ENCODE peak calls at places on chromosomes 12 and 14, in five cellular contexts. M, C, A, R and D are unnamed samples.

GRCh38 chr12:69985656-69986055 is 160.6 kb downstream of the MYRFL start:
- DNase-seq in M (no peak), C (no peak), A (no peak), R (no peak), D (no peak)

GRCh38 chr14:68715032-68715924 is 77.6 kb downstream of the ZFP36L1 start:
- DNase-seq in M (no peak), C (no peak), A (peak), R (no peak), D (no peak)

GRCh38 chr14:96581902-96582640 is 79.9 kb downstream of the PAPOLA start:
- DNase-seq in M (no peak), C (no peak), A (no peak), R (no peak), D (no peak)

GRCh38 chr12:47903927-47904646 is 707 bp downstream of the VDR start:
- DNase-seq in M (peak), C (peak), A (peak), R (peak), D (peak)

GRCh38 chr12:121810234-121810817 is 6.5 kb downstream of the SETD1B start:
- DNase-seq in M (no peak), C (no peak), A (no peak), R (no peak), D (no peak)

GRCh38 chr14:76773188-76773885 is 12.1 kb downstream of the VASH1 start:
- DNase-seq in M (peak), C (peak), A (peak), R (peak), D (peak)

GRCh38 chr12:48744251-48745008 is 27.9 kb upstream of the CCNT1 start:
- DNase-seq in M (no peak), C (no peak), A (no peak), R (no peak), D (no peak)

GRCh38 chr12:104213952-104214351 is 1.6 kb upstream of the TXNRD1 start:
- DNase-seq in M (no peak), C (no peak), A (peak), R (no peak), D (no peak)

GRCh38 chr14:100405752-100406455 is 82.8 kb downstream of the SLC25A47 start:
- DNase-seq in M (peak), C (no peak), A (no peak), R (no peak), D (no peak)

GRCh38 chr14:31819281-31819680 is 257.8 kb upstream of the ARHGAP5 start:
- DNase-seq in M (no peak), C (no peak), A (no peak), R (no peak), D (no peak)

GRCh38 chr12:53752192-53752601 is 418 bp upstream of the CISTR start:
- DNase-seq in M (no peak), C (no peak), A (no peak), R (no peak), D (no peak)

GRCh38 chr14:90278199-90279175 is 22.1 kb downstream of the PSMC1 start:
- DNase-seq in M (no peak), C (no peak), A (no peak), R (peak), D (no peak)

GRCh38 chr12:2498961-2499500 is 295.7 kb upstream of the FKBP4 start:
- DNase-seq in M (no peak), C (no peak), A (no peak), R (no peak), D (no peak)

GRCh38 chr12:120925740-120926563 is 21.8 kb upstream of the SPPL3 start:
- DNase-seq in M (no peak), C (peak), A (no peak), R (no peak), D (no peak)

GRCh38 chr12:68900241-68900640 is 32.7 kb downstream of the CPM start:
- DNase-seq in M (no peak), C (no peak), A (no peak), R (no peak), D (no peak)

GRCh38 chr14:96205059-96205993 is 687 bp downstream of the BDKRB2 start:
- DNase-seq in M (no peak), C (no peak), A (no peak), R (no peak), D (no peak)

GRCh38 chr12:121301876-121302275 is 5.4 kb upstream of the CAMKK2 start:
- DNase-seq in M (no peak), C (no peak), A (no peak), R (no peak), D (no peak)

GRCh38 chr14:35847636-35848035 is 21.5 kb downstream of the BRMS1L start:
- DNase-seq in M (no peak), C (no peak), A (no peak), R (no peak), D (no peak)

GRCh38 chr12:22658214-22658613 is 33.2 kb downstream of the ETNK1 start:
- DNase-seq in M (no peak), C (no peak), A (peak), R (no peak), D (no peak)

GRCh38 chr14:91374287-91374880 is 43.2 kb downstream of the CCDC88C start:
- DNase-seq in M (no peak), C (no peak), A (no peak), R (no peak), D (peak)

GRCh38 chr14:72704507-72704906 is 189.4 kb downstream of the DPF3 start:
- DNase-seq in M (peak), C (no peak), A (no peak), R (no peak), D (no peak)

GRCh38 chr12:33876618-33877017 is 145.7 kb upstream of the ALG10 start:
- DNase-seq in M (no peak), C (no peak), A (no peak), R (no peak), D (no peak)

GRCh38 chr12:75389061-75389460 is 1.8 kb upstream of the GLIPR1L2 start:
- DNase-seq in M (no peak), C (no peak), A (peak), R (no peak), D (no peak)

GRCh38 chr12:69435644-69436043 is 34.5 kb upstream of the FRS2 start:
- DNase-seq in M (no peak), C (no peak), A (peak), R (no peak), D (no peak)

GRCh38 chr14:95495538-95496025 is 20.9 kb downstream of the SYNE3 start:
- DNase-seq in M (peak), C (no peak), A (no peak), R (no peak), D (no peak)

GRCh38 chr12:120539303-120539702 is 5.1 kb downstream of the RNF10 start:
- DNase-seq in M (peak), C (no peak), A (peak), R (no peak), D (no peak)

GRCh38 chr12:50581226-50582184 is 76.7 kb downstream of the DIP2B start:
- DNase-seq in M (no peak), C (peak), A (peak), R (no peak), D (no peak)

GRCh38 chr12:1629338-1630080 is 478 bp downstream of the WNT5B start:
- DNase-seq in M (no peak), C (no peak), A (no peak), R (no peak), D (no peak)

GRCh38 chr12:124217508-124217981 is 77.3 kb upstream of the RFLNA start:
- DNase-seq in M (no peak), C (no peak), A (no peak), R (no peak), D (no peak)

GRCh38 chr12:131085816-131086591 is 132.3 kb downstream of the ADGRD1 start:
- DNase-seq in M (no peak), C (no peak), A (no peak), R (peak), D (no peak)

GRCh38 chr12:123289911-123290310 is 18.3 kb upstream of the CDK2AP1 start:
- DNase-seq in M (no peak), C (no peak), A (no peak), R (no peak), D (no peak)

GRCh38 chr12:53344824-53345485 is 8.8 kb upstream of the SP7 start:
- DNase-seq in M (peak), C (peak), A (peak), R (peak), D (peak)

GRCh38 chr14:58963873-58964597 is 224.4 kb upstream of the DAAM1 start:
- DNase-seq in M (no peak), C (no peak), A (no peak), R (no peak), D (no peak)

GRCh38 chr12:52798003-52798670 is 2.2 kb upstream of the KRT3 start:
- DNase-seq in M (no peak), C (no peak), A (peak), R (no peak), D (no peak)

GRCh38 chr14:23301288-23301968 is 1.2 kb downstream of the PPP1R3E start:
- DNase-seq in M (peak), C (peak), A (peak), R (peak), D (peak)

GRCh38 chr14:23301969-23302289 is 730 bp downstream of the PPP1R3E start:
- DNase-seq in M (no peak), C (no peak), A (no peak), R (no peak), D (no peak)

GRCh38 chr14:23300687-23301223 is 1.9 kb downstream of the PPP1R3E start:
- DNase-seq in M (peak), C (no peak), A (peak), R (peak), D (peak)

GRCh38 chr14:23299986-23300686 is 2.5 kb downstream of the PPP1R3E start:
- DNase-seq in M (no peak), C (no peak), A (no peak), R (no peak), D (no peak)

DNA sequence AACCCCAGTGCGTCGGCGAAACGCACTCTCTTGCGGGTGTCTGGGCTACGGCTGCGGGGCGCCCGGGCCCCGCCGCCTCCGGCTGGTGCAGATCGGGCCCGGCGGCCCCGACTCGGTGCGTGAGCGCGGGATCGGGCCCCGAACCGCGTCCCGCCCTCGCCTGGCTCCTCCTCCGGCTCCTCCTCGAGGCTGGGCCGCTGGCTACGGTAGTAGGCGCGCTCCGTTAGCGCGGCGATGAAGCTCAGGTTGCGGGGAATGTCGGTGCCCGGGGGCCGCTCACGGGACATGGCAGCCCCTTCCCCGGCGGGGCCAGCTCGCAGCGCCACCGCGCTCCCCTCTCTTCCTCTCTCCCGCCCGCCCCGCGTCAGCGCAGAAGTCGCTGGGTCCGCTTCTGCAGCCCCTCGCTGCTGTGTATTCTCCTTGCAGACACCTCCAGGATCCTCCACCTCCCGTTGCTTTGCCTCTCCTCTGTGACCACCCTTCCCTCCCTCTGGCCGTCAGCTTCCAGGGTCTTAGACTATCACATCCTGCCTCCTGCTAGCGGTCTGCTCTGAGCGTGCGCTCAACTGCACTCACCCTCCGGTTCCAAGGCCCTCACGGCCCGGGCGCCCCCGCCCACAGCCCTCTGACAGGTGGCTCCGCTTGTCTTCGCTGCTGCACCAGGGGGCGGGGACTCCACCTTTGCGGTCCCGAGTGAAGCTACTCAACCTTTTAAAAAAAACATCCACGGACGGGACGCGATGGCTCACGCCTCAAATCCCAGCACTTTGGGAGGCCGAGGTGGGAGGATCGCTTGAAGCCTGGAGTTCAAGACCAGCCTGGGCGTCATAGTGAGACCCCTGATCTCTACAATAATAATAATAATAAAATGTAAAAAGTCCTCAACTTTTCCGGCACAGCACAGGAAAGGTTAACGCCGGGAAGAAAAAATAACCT is at the start of gene PPP1R3E:
- DNase-seq in M (peak), C (peak), A (peak), R (peak), D (peak)
- TF ChIP-seq POLR2A in M (peak), C (no peak), A (no peak), R (no peak), D (no peak)

GRCh38 chr14:74566174-74567125 is 45.6 kb downstream of the LTBP2 start:
- DNase-seq in M (no peak), C (peak), A (no peak), R (no peak), D (peak)

GRCh38 chr14:74567219-74567618 is 44.8 kb downstream of the LTBP2 start:
- DNase-seq in M (no peak), C (no peak), A (no peak), R (no peak), D (no peak)

GRCh38 chr14:74563233-74563585 is 48.8 kb downstream of the LTBP2 start:
- DNase-seq in M (no peak), C (no peak), A (peak), R (no peak), D (no peak)

GRCh38 chr14:74562515-74563232 is 49.4 kb downstream of the LTBP2 start:
- DNase-seq in M (no peak), C (no peak), A (peak), R (no peak), D (peak)

GRCh38 chr14:74563621-74564159 is 48.3 kb downstream of the LTBP2 start:
- DNase-seq in M (no peak), C (no peak), A (peak), R (no peak), D (no peak)
- TF ChIP-seq POLR2A in M (no peak), C (no peak), A (no peak), R (no peak), D (no peak)

GRCh38 chr12:110677206-110677911 is 11.6 kb downstream of the HVCN1 start:
- DNase-seq in M (peak), C (no peak), A (no peak), R (no peak), D (no peak)
- TF ChIP-seq POLR2A in M (no peak), C (no peak), A (no peak), R (no peak), D (no peak)

GRCh38 chr12:116818948-116819832 is 62.1 kb downstream of the HRK start:
- DNase-seq in M (peak), C (peak), A (peak), R (peak), D (peak)
- TF ChIP-seq POLR2A in M (peak), C (no peak), A (peak), R (no peak), D (peak)

GRCh38 chr12:119180380-119181040 is 1.8 kb downstream of the HSPB8 start:
- DNase-seq in M (peak), C (peak), A (peak), R (peak), D (no peak)
- TF ChIP-seq POLR2A in M (no peak), C (no peak), A (peak), R (no peak), D (no peak)

GRCh38 chr14:54567634-54568561 is 970 bp downstream of the SAMD4A start:
- DNase-seq in M (peak), C (peak), A (no peak), R (peak), D (peak)

GRCh38 chr14:54567224-54567633 is 301 bp downstream of the SAMD4A start:
- DNase-seq in M (no peak), C (peak), A (no peak), R (peak), D (peak)

GRCh38 chr14:54565236-54566151 is 1.4 kb upstream of the SAMD4A start:
- DNase-seq in M (peak), C (peak), A (peak), R (peak), D (peak)

GRCh38 chr14:54566152-54566409 is 847 bp upstream of the SAMD4A start:
- DNase-seq in M (no peak), C (no peak), A (no peak), R (no peak), D (no peak)

DNA sequence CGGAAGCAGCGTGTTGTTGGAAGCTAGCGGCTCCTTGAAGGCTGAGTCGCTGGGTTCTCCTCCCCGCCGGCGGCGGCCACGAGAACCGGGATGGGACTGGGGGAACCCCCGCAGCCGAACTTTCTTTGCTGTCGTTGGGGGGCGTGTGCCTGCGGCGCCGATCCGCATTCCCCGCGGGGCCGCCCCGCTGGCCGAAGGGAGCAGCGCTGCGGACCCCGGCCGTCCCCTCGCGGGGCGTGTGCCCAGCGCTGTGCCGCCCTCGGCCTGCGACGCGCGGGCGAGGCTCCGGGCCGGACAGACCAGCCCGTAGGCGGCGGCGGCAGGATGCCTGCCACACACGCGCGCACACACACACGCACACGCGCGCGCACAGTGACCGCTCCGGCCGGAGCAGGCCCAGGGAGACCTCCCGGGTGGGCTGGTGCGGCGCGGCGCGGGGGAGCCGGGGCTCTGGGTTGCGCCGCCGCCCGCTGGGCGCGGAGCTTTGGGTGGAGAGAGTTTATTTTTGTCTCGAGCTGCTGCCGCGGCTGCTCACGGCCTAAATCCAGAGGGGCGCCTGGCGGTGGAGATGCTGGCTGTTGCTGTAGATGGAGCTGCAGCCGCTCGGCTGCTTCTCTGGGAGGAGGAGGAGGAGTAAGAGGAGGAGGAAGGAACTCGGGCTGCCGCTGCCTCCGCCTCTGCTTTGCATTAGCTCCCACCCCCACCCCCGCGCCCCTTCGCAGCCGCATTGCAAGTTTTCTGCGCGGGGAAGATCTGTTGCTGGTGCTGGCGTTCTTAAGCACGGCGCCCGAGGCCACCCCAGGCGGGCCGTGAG is at the start of gene SAMD4A:
- DNase-seq in M (peak), C (peak), A (peak), R (peak), D (peak)
- TF ChIP-seq POLR2A in M (peak), C (no peak), A (peak), R (no peak), D (peak)

GRCh38 chr12:109713187-109713984 is at the start of gene FAM222A:
- DNase-seq in M (peak), C (peak), A (peak), R (peak), D (peak)
- TF ChIP-seq POLR2A in M (peak), C (no peak), A (peak), R (no peak), D (peak)